ENCODE peak calls at places on chromosome 14, in nine cellular contexts. P, A, R, E, U, D, M, I and Z are unnamed samples. For H3K36me3, the result is how much of the 10 kb centered on the place peaks cover.

GRCh38 chr14:68476212-68476964 is 316.5 kb downstream of the ZFP36L1 start:
- DNase-seq in M (peak), A (peak), P (no peak), E (no peak), I (no peak), D (peak), R (no peak), U (peak), Z (no peak)

GRCh38 chr14:34030864-34031263 is 80.0 kb upstream of the EGLN3 start:
- DNase-seq in R (no peak), I (no peak), D (peak), P (no peak), E (no peak), U (peak), A (no peak), M (no peak), Z (no peak)

GRCh38 chr14:34872822-34873590 is 2.2 kb downstream of the BAZ1A start:
- DNase-seq in R (no peak), P (no peak), M (peak), A (no peak), U (peak), E (no peak), I (no peak), D (peak), Z (no peak)

GRCh38 chr14:60485600-60486251 is at the start of gene C14orf39:
- DNase-seq in D (peak), U (peak), R (no peak), E (no peak), A (no peak), M (peak), I (no peak), P (no peak), Z (peak)

GRCh38 chr14:63421226-63421625 is 102.5 kb upstream of the GPHB5 start:
- DNase-seq in M (no peak), D (no peak), E (no peak), A (no peak), I (no peak), R (no peak), P (no peak), U (no peak), Z (no peak)

GRCh38 chr14:104437703-104438102 is 141.9 kb upstream of the C14orf180 start:
- DNase-seq in A (no peak), D (no peak), R (no peak), P (no peak), E (no peak), U (no peak), I (no peak), M (no peak), Z (no peak)

GRCh38 chr14:26104686-26105085 is 493.1 kb downstream of the NOVA1 start:
- DNase-seq in E (no peak), A (no peak), P (no peak), M (peak), D (no peak), U (no peak), I (no peak), R (no peak), Z (no peak)

GRCh38 chr14:31884776-31885379 is 192.2 kb upstream of the ARHGAP5 start:
- DNase-seq in D (peak), A (no peak), M (no peak), P (no peak), U (peak), R (no peak), E (no peak), I (no peak), Z (no peak)

GRCh38 chr14:92877757-92878431 is 45.1 kb upstream of the CHGA start:
- DNase-seq in A (no peak), E (no peak), R (no peak), I (no peak), P (no peak), D (no peak), M (peak), U (peak), Z (peak)

GRCh38 chr14:88225721-88226120 is 97.3 kb downstream of the KCNK10 start:
- DNase-seq in D (no peak), R (no peak), E (no peak), M (peak), P (no peak), U (no peak), I (no peak), A (no peak), Z (no peak)

GRCh38 chr14:53545217-53545616 is 392.1 kb upstream of the DDHD1 start:
- DNase-seq in D (no peak), M (no peak), A (no peak), U (no peak), R (no peak), E (no peak), I (no peak), P (no peak), Z (no peak)

GRCh38 chr14:23089498-23090253 is 5.3 kb downstream of the ACIN1 start:
- DNase-seq in P (no peak), E (no peak), D (no peak), A (no peak), R (no peak), M (no peak), U (no peak), I (no peak), Z (no peak)

GRCh38 chr14:36162267-36162666 is 14.3 kb downstream of the PTCSC3 start:
- DNase-seq in E (no peak), I (no peak), P (no peak), R (no peak), M (no peak), U (no peak), A (no peak), D (no peak), Z (no peak)

GRCh38 chr14:96221109-96221650 is 16.5 kb downstream of the BDKRB2 start:
- DNase-seq in A (no peak), U (no peak), R (peak), E (no peak), P (no peak), M (no peak), D (no peak), I (no peak), Z (no peak)

GRCh38 chr14:75522224-75522764 is at the start of gene BATF:
- DNase-seq in A (peak), D (no peak), R (no peak), P (peak), U (no peak), E (peak), I (peak), M (no peak), Z (no peak)

GRCh38 chr14:98173291-98173690 is 1098.7 kb downstream of the BCL11B start:
- DNase-seq in M (no peak), D (no peak), P (peak), A (no peak), E (no peak), I (peak), R (no peak), U (no peak), Z (no peak)

GRCh38 chr14:58297762-58298476 is 436 bp upstream of the ARID4A start:
- DNase-seq in D (peak), R (peak), A (peak), P (peak), I (peak), M (peak), E (peak), U (peak), Z (peak)

GRCh38 chr14:59208224-59208814 is 19.9 kb downstream of the DAAM1 start:
- DNase-seq in A (no peak), M (no peak), U (peak), E (no peak), R (no peak), I (no peak), P (no peak), D (peak), Z (no peak)

GRCh38 chr14:61033024-61033423 is 52.0 kb downstream of the SLC38A6 start:
- DNase-seq in M (no peak), A (no peak), I (no peak), R (no peak), E (no peak), U (no peak), P (no peak), D (peak), Z (no peak)

GRCh38 chr14:70280931-70281330 is 78.6 kb downstream of the COX16 start:
- DNase-seq in M (peak), U (no peak), I (no peak), E (no peak), P (no peak), A (no peak), D (no peak), R (no peak), Z (no peak)

GRCh38 chr14:56117765-56118610 is at the start of gene PELI2:
- DNase-seq in A (peak), M (peak), E (peak), D (peak), U (peak), R (peak), I (peak), P (peak), Z (peak)

GRCh38 chr14:95143813-95144620 is 13.3 kb downstream of the DICER1 start:
- DNase-seq in M (no peak), I (no peak), A (no peak), D (peak), P (peak), E (no peak), U (peak), R (no peak), Z (no peak)

GRCh38 chr14:77139540-77140342 is 1.9 kb downstream of the ZDHHC22 start:
- DNase-seq in R (no peak), D (no peak), I (peak), A (no peak), E (no peak), M (peak), U (peak), P (no peak), Z (peak)

GRCh38 chr14:65332141-65332871 is 80.2 kb upstream of the FUT8 start:
- DNase-seq in A (no peak), E (no peak), U (no peak), P (no peak), D (no peak), M (no peak), I (no peak), R (no peak), Z (no peak)

GRCh38 chr14:68345738-68346137 is 447.1 kb downstream of the ZFP36L1 start:
- DNase-seq in U (no peak), D (peak), P (no peak), A (no peak), I (no peak), E (no peak), R (no peak), M (no peak), Z (no peak)

GRCh38 chr14:29858299-29858698 is 69.3 kb downstream of the PRKD1 start:
- DNase-seq in M (no peak), D (no peak), A (no peak), E (no peak), P (peak), R (no peak), U (no peak), I (no peak), Z (no peak)

GRCh38 chr14:24366664-24367505 is 1.1 kb upstream of the NFATC4 start:
- DNase-seq in E (peak), A (peak), I (peak), M (peak), U (peak), P (peak), R (peak), D (peak), Z (peak)

GRCh38 chr14:93103392-93104080 is 12.2 kb downstream of the ITPK1 start:
- DNase-seq in A (peak), R (no peak), M (no peak), D (peak), U (no peak), I (peak), P (peak), E (peak), Z (no peak)

GRCh38 chr14:34649344-34649743 is 19.4 kb upstream of the SNX6 start:
- DNase-seq in P (no peak), A (no peak), D (peak), I (no peak), E (no peak), R (no peak), M (no peak), U (peak), Z (no peak)

GRCh38 chr14:104700747-104701215 is 11.4 kb downstream of the INF2 start:
- DNase-seq in D (no peak), E (no peak), I (no peak), M (peak), A (no peak), P (no peak), U (no peak), R (no peak), Z (no peak)

GRCh38 chr14:87170179-87170578 is 822.8 kb downstream of the GALC start:
- DNase-seq in I (no peak), E (no peak), A (no peak), R (no peak), U (no peak), D (no peak), M (peak), P (no peak), Z (no peak)

GRCh38 chr14:100086361-100086760 is 21.1 kb downstream of the EVL start:
- DNase-seq in U (no peak), R (no peak), I (no peak), P (no peak), A (no peak), E (no peak), M (no peak), D (no peak), Z (no peak)

GRCh38 chr14:100083706-100084105 is 18.5 kb downstream of the EVL start:
- DNase-seq in M (no peak), P (no peak), E (no peak), R (no peak), U (no peak), I (no peak), A (no peak), D (no peak), Z (no peak)

GRCh38 chr14:100085451-100085850 is 20.2 kb downstream of the EVL start:
- DNase-seq in E (no peak), M (no peak), D (no peak), A (no peak), I (no peak), P (no peak), R (no peak), U (no peak), Z (no peak)

GRCh38 chr14:100082723-100083122 is 17.5 kb downstream of the EVL start:
- DNase-seq in R (peak), U (no peak), E (no peak), M (no peak), A (no peak), D (no peak), I (no peak), P (no peak), Z (no peak)

GRCh38 chr14:100084591-100084990 is 19.4 kb downstream of the EVL start:
- DNase-seq in E (no peak), P (no peak), I (no peak), U (no peak), M (no peak), D (no peak), A (no peak), R (no peak), Z (no peak)
- H3K36me3 ChIP-seq in E (under half), P (under half), I (half or more), U (under half), M (under half), D (under half), A (under half), R (under half), Z (under half)

GRCh38 chr14:90406384-90406798 is 9.6 kb downstream of the CALM1 start:
- DNase-seq in A (no peak), R (no peak), M (no peak), U (no peak), P (no peak), D (no peak), E (no peak), I (no peak), Z (no peak)
- H3K27ac ChIP-seq in A (no peak), R (no peak), M (peak), U (no peak), P (no peak), D (no peak), E (peak), I (no peak), Z (no peak)

GRCh38 chr14:102969060-102969791 is 46.8 kb downstream of the AMN start:
- DNase-seq in R (no peak), M (no peak), D (no peak), U (no peak), E (no peak), P (no peak), A (no peak), I (no peak), Z (no peak)

GRCh38 chr14:102973706-102974280 is 51.3 kb downstream of the AMN start:
- DNase-seq in D (no peak), P (no peak), U (no peak), I (no peak), R (no peak), A (no peak), M (no peak), E (no peak), Z (no peak)

GRCh38 chr14:102971836-102972606 is 49.6 kb downstream of the AMN start:
- DNase-seq in D (no peak), I (no peak), R (no peak), P (no peak), E (no peak), U (no peak), M (no peak), A (no peak), Z (no peak)

GRCh38 chr14:102969901-102970300 is 47.4 kb downstream of the AMN start:
- DNase-seq in D (no peak), A (no peak), E (no peak), U (no peak), M (no peak), R (no peak), I (no peak), P (no peak), Z (no peak)

DNA sequence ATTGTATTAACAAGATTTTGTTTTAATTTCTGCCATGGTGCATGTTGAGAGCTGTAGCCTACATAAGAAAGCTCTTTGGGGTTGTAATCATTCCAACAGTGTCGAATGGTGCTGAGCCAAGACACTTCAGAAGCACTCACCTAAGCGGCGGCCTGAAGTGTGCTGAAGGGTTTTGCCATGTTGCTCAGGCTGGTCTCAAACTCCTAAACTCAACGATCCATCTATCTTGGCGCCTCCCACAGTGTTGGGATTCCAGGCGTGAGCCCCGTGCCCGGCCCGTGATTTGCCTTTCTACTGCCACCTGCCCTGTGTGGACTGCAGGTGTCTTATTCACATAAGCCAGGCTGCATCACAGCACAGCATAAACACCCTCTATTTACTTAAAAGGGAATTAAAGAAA is 48.9 kb downstream of the AMN start:
- DNase-seq in M (no peak), P (no peak), U (no peak), R (no peak), I (no peak), D (no peak), A (no peak), E (no peak), Z (no peak)
- H3K36me3 ChIP-seq in M (under half), P (under half), U (half or more), R (half or more), I (under half), D (under half), A (half or more), E (half or more), Z (half or more)

DNA sequence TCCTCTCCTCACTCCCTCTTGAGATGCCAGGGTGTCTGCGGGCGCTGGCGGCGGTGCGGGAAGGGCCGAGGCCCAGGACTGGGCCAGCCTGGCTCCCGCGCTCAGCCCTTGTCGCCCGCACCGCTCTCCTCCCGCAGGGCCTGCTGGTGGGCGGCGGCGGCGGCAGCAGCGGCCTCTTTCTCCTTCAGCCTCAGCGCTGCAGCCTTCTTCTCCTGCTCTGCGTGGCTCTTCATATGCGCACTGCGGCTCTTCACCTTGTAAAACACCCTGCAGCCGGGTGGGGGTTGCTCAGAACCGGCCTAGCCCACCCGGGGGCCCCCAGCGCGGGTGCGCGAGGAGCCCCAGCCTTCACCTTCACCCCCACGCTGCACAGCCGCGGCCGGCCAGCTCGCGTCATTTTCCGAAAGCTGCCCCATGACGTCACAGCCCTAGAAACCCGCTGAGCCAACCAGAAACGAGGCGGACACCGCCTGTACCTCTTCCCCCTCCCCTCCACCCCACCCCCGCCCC is 4.6 kb upstream of the PNMA1 start:
- DNase-seq in A (no peak), R (no peak), P (no peak), U (no peak), M (peak), D (no peak), E (no peak), I (no peak), Z (no peak)
- H3K27ac ChIP-seq in A (peak), R (no peak), P (no peak), U (peak), M (no peak), D (no peak), E (peak), I (no peak), Z (no peak)

DNA sequence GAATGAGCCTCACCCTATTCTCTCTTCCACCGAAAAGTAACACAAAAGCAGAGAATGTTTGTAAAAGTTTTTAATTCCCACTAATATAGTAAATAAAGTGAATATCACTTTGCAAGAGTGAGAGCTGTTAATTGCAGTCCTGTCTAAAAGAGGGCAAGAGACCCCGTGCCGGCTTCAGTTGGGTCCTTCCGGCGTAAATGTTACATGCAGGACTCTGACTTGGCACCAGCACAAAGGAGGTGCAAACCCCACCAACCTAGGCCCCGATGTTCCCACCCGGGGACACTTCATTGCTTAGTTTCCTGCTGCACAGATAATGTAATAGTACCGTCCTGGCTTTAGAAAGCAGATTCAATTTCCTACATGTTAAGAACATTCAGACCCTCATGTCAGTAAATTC is 66.0 kb upstream of the DYNC1H1 start:
- DNase-seq in U (no peak), E (no peak), D (no peak), M (no peak), P (no peak), A (no peak), I (no peak), R (no peak), Z (no peak)
- H3K36me3 ChIP-seq in U (half or more), E (half or more), D (under half), M (under half), P (under half), A (half or more), I (half or more), R (half or more), Z (half or more)